ENCODE peak calls at places on chromosomes 7 and 10, in six cellular contexts. N is CD8-positive, alpha-beta T cell; D is heart right ventricle; T is LNCaP clone FGC; F is fibroblast of the aortic adventitia; R is left lung. L is an unnamed sample.

GRCh38 chr7:95859434-95859833 is 87.1 kb downstream of the DYNC1I1 start:
- DNase-seq in N (no peak), D (no peak), T (no peak), F (peak; percentile 10), R (no peak), L (peak; percentile 26)

GRCh38 chr7:40673285-40673684 is 538.5 kb downstream of the SUGCT start:
- DNase-seq in N (no peak), D (no peak), T (no peak), F (peak; percentile 80), R (no peak), L (peak; percentile 77)

GRCh38 chr10:8069627-8070026 is 15.1 kb downstream of the GATA3 start:
- DNase-seq in N (no peak), D (no peak), T (no peak), F (no peak), R (no peak), L (no peak)

GRCh38 chr10:76285012-76285411 is 853.6 kb downstream of the LRMDA start:
- DNase-seq in N (no peak), D (no peak), T (no peak), F (peak; percentile 91), R (no peak), L (peak; percentile 78)

GRCh38 chr7:17185690-17186070 is 112.8 kb upstream of the AHR start:
- DNase-seq in N (no peak), D (no peak), T (no peak), F (peak; percentile 82), R (no peak), L (peak; percentile 66)

GRCh38 chr7:127933116-127933515 is 98.1 kb downstream of the LRRC4 start:
- DNase-seq in N (no peak), D (no peak), T (no peak), F (peak; percentile 89), R (no peak), L (peak; percentile 39)

GRCh38 chr10:26931223-26931622 is 70.5 kb upstream of the ABI1 start:
- DNase-seq in N (no peak), D (no peak), T (no peak), F (no peak), R (peak; percentile 79), L (no peak)

GRCh38 chr7:108596560-108596959 is 26.9 kb downstream of the DNAJB9 start:
- DNase-seq in N (no peak), D (no peak), T (no peak), F (no peak), R (no peak), L (no peak)

GRCh38 chr7:127865466-127865865 is 165.8 kb downstream of the LRRC4 start:
- DNase-seq in N (no peak), D (no peak), T (no peak), F (peak; percentile 50), R (no peak), L (peak; percentile 81)

GRCh38 chr10:114031113-114031512 is 12.6 kb upstream of the ADRB1 start:
- DNase-seq in N (no peak), D (no peak), T (no peak), F (no peak), R (no peak), L (no peak)

GRCh38 chr10:73054286-73054685 is 42.4 kb downstream of the P4HA1 start:
- DNase-seq in N (no peak), D (no peak), T (no peak), F (no peak), R (no peak), L (no peak)

GRCh38 chr10:98472171-98472570 is 25.4 kb upstream of the HPS1 start:
- DNase-seq in N (no peak), D (no peak), T (no peak), F (no peak), R (no peak), L (no peak)

GRCh38 chr7:157684596-157685429 is 348.0 kb downstream of the DNAJB6 start:
- DNase-seq in N (no peak), D (no peak), T (no peak), F (no peak), R (no peak), L (no peak)

GRCh38 chr10:129637010-129637409 is 170.0 kb downstream of the MGMT start:
- DNase-seq in N (no peak), D (no peak), T (no peak), F (no peak), R (no peak), L (no peak)

GRCh38 chr7:135670179-135670578 is 7.9 kb downstream of the STMP1 start:
- DNase-seq in N (no peak), D (no peak), T (no peak), F (peak; percentile 84), R (no peak), L (peak; percentile 62)

GRCh38 chr7:130888017-130888371 is 154.0 kb upstream of the KLF14 start:
- DNase-seq in N (no peak), D (no peak), T (no peak), F (no peak), R (no peak), L (peak; percentile 48)

GRCh38 chr10:132133005-132133404 is 53.7 kb upstream of the DPYSL4 start:
- DNase-seq in N (no peak), D (no peak), T (peak; percentile 26), F (no peak), R (peak; percentile 71), L (no peak)

GRCh38 chr10:59517961-59518360 is 155.6 kb upstream of the FAM13C start:
- DNase-seq in N (no peak), D (no peak), T (no peak), F (no peak), R (no peak), L (no peak)

GRCh38 chr10:122327237-122328206 is 47.0 kb upstream of the PLEKHA1 start:
- DNase-seq in N (no peak), D (no peak), T (no peak), F (no peak), R (no peak), L (no peak)

GRCh38 chr7:137658194-137658900 is 188.4 kb downstream of the DGKI start:
- DNase-seq in N (no peak), D (peak; percentile 12), T (no peak), F (no peak), R (no peak), L (no peak)

GRCh38 chr10:77711683-77712049 is 74.1 kb upstream of the KCNMA1 start:
- DNase-seq in N (no peak), D (no peak), T (no peak), F (no peak), R (no peak), L (no peak)
- TF ChIP-seq CTCF in N (peak; percentile 50), D (peak; percentile 28), T (no peak), F (no peak), R (peak; percentile 44), L (no peak)

GRCh38 chr7:80918406-80918805 is 445 bp downstream of the SEMA3C start:
- DNase-seq in N (no peak), D (no peak), T (no peak), F (no peak), R (no peak), L (no peak)
- H3K4me3 ChIP-seq in N (no peak overlapping the region), D (peak overlapping the region; percentile 47), T (peak overlapping the region; percentile 78), F (peak overlapping the region; percentile 94), R (peak overlapping the region; percentile 37), L (peak overlapping the region; percentile 79)

DNA sequence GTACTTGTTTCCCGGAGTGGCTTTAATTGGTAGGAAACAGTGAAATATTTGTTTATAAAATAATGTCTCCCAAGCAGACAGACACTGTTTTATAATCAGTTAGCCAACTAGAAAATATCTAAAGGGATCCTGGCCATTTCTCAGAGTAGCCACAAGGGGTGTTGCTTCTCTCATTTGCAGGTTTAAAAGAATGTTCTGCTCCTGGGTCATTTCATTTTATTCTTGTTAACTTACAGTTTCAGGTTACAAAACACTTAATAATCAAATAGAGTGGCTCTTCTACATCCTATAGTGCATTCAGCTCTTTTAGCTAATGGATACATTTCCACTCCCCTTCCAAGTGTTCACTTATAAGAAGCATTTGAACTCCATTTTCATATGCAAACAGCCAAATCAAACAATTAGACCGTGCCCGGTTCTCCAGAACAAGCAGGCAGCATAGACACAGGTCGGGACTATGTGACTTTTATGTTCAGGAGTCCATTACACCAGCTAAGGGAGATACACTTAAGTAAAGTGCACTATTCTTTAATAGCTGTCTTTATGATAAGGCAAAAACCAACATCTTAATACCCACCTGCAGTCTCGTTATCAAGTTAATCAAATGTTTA is 117.5 kb downstream of the TRIL start:
- DNase-seq in N (no peak), D (no peak), T (peak; percentile 3), F (no peak), R (no peak), L (peak; percentile 20)
- TF ChIP-seq CTCF in N (no peak), D (peak; percentile 46), T (peak; percentile 40), F (peak; percentile 36), R (peak; percentile 14), L (peak; percentile 55)

DNA sequence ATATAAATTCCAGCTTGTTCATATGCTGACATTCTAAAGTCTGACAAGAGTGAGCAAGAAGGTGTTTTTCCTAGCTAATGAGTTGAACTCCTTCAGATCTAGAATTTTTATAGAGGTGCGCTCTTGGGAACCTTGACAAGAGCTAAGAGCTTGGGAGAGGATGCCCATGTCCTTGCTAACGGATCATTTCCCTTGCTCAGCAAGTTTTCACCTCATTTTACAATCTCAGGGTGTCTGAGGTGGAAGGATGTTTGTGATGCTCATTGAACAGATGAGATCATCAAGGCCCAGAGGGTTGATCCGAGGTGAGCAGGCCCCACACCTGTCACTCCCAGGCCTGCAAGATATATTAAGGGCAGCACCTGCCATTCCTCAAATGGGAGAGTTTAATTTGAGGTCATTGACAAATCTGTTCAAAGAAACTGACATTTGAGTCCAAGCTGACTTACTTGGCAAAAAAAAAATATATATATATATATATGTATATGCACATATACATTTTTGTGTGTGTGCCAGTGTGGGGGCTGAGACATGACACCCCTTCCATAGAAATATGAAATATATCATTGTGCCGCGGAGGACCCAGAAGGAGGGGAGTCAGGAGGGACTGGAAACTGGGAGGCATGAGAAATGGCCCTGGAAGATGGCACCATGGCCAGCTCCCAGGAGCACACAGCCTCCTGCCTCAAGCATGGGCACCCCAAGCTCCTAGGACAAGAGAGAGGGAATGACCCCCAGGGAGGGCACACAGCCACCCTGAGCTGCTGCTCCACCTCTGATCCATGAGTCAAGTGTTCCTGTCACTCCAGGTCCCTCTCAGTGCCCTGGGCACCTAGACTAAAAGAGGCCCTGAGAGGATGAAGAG is 17.3 kb upstream of the TMEM72 start:
- DNase-seq in N (no peak), D (no peak), T (no peak), F (no peak), R (no peak), L (no peak)
- H3K4me3 ChIP-seq in N (no peak overlapping the region), D (no peak overlapping the region), T (no peak overlapping the region), F (no peak overlapping the region), R (no peak overlapping the region), L (no peak overlapping the region)

DNA sequence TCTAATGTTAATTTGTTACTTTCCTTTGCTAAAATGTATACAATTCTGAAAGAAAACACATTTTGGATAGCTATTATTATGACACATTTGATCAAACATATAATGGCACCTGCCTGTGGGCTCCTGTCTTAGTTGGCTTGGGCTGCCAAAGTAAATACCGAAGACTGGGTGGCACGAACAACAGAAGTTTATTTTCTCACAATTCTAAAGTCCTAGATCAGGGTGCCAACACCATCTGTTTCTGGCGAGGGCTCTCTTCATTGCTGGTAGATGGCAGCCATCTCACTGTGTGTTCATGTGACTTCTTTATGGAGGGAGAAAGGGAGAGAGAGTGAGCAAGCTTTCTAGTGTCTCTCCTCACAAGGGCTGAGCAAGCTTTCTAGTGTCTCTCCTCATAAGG is 195.8 kb upstream of the FAM3C start:
- DNase-seq in N (no peak), D (no peak), T (no peak), F (no peak), R (no peak), L (no peak)
- TF ChIP-seq CTCF in N (no peak), D (no peak), T (no peak), F (no peak), R (no peak), L (no peak)